ENCODE peak calls at places on chromosome 21, in four cellular contexts. U is GM12878, B is tibial nerve, L is ovary. V is an unnamed sample.

GRCh38 chr21:26881504-26882228 is 36.5 kb upstream of the ADAMTS1 start:
- DNase-seq in L (no peak), U (no peak), B (no peak), V (no peak)

GRCh38 chr21:44279621-44280260 is 5.9 kb upstream of the AIRE start:
- DNase-seq in L (no peak), U (no peak), B (no peak), V (no peak)

GRCh38 chr21:43733529-43734071 is 14.7 kb downstream of the PDXK start:
- DNase-seq in U (no peak), L (no peak), B (peak; percentile 59), V (no peak)

GRCh38 chr21:42272984-42273600 is 42.1 kb downstream of the TFF3 start:
- DNase-seq in L (no peak), B (no peak), U (no peak), V (no peak)

GRCh38 chr21:35635261-35635660 is 425.1 kb downstream of the SETD4 start:
- DNase-seq in B (no peak), U (no peak), L (no peak), V (no peak)

GRCh38 chr21:41418956-41419680 is 6.9 kb upstream of the MX1 start:
- DNase-seq in L (no peak), U (no peak), B (no peak), V (no peak)

GRCh38 chr21:40845621-40846020 is 1.3 kb downstream of the DSCAM start:
- DNase-seq in B (no peak), L (no peak), U (no peak), V (no peak)

GRCh38 chr21:29787011-29787909 is 152.5 kb downstream of the GRIK1 start:
- DNase-seq in B (no peak), U (no peak), L (no peak), V (no peak)

GRCh38 chr21:35273331-35273730 is 224.2 kb upstream of the RUNX1 start:
- DNase-seq in B (no peak), L (no peak), U (no peak), V (no peak)

GRCh38 chr21:42389449-42389835 is 6.4 kb downstream of the TMPRSS3 start:
- DNase-seq in B (no peak), L (no peak), U (no peak), V (no peak)

GRCh38 chr21:34702341-34702807 is 33.6 kb downstream of the CLIC6 start:
- DNase-seq in B (peak; percentile 45), L (no peak), U (no peak), V (peak; percentile 86)

GRCh38 chr21:35050348-35051286 is 1.5 kb upstream of the RUNX1 start:
- DNase-seq in L (no peak), U (no peak), B (no peak), V (no peak)

GRCh38 chr21:25568230-25568629 is 39.1 kb downstream of the MRPL39 start:
- DNase-seq in B (no peak), U (no peak), L (peak; percentile 26), V (no peak)

GRCh38 chr21:38266732-38267131 is 9.9 kb downstream of the KCNJ15 start:
- DNase-seq in L (no peak), B (no peak), U (no peak), V (no peak)

GRCh38 chr21:14306143-14306907 is 76.6 kb downstream of the HSPA13 start:
- DNase-seq in U (no peak), B (no peak), L (no peak), V (no peak)

GRCh38 chr21:32624726-32625125 is 12.5 kb upstream of the CFAP298 start:
- DNase-seq in U (no peak), B (no peak), L (no peak), V (no peak)

GRCh38 chr21:32886339-32886738 is 114.8 kb upstream of the PAXBP1 start:
- DNase-seq in U (no peak), L (no peak), B (no peak), V (no peak)

GRCh38 chr21:27476696-27477095 is 509.8 kb upstream of the ADAMTS5 start:
- DNase-seq in L (no peak), B (no peak), U (no peak), V (no peak)

GRCh38 chr21:31288191-31288590 is 55.9 kb downstream of the TIAM1 start:
- DNase-seq in U (no peak), B (no peak), L (no peak), V (no peak)

GRCh38 chr21:41964171-41964570 is 10.4 kb upstream of the C2CD2 start:
- DNase-seq in U (no peak), L (no peak), B (no peak), V (no peak)

GRCh38 chr21:35034203-35034926 is 14.7 kb downstream of the RUNX1 start:
- DNase-seq in L (no peak), U (no peak), B (no peak), V (no peak)

GRCh38 chr21:15365751-15366392 is 301.1 kb upstream of the NRIP1 start:
- DNase-seq in U (no peak), L (no peak), B (no peak), V (no peak)
- H3K4me3 ChIP-seq in U (no peak overlapping the region), L (no peak overlapping the region), B (no peak overlapping the region), V (no peak overlapping the region)

GRCh38 chr21:45460611-45461368 is 55.8 kb downstream of the COL18A1 start:
- DNase-seq in U (no peak), L (no peak), B (no peak), V (no peak)
- H3K4me1 ChIP-seq in U (no peaks in the 10 kb centered on the region), L (peaks cover 2% of the 10 kb centered on the region), B (peaks cover 6% of the 10 kb centered on the region), V (peaks cover 22% of the 10 kb centered on the region)

GRCh38 chr21:45297869-45298268 is 10.2 kb upstream of the POFUT2 start:
- DNase-seq in U (no peak), L (no peak), B (no peak), V (no peak)

GRCh38 chr21:45300786-45301520 is 13.3 kb upstream of the POFUT2 start:
- DNase-seq in B (no peak), U (no peak), L (peak; percentile 52), V (peak; percentile 58)

GRCh38 chr21:45297329-45297728 is 9.6 kb upstream of the POFUT2 start:
- DNase-seq in U (no peak), B (no peak), L (no peak), V (peak; percentile 33)

GRCh38 chr21:45299864-45300785 is 12.4 kb upstream of the POFUT2 start:
- DNase-seq in B (no peak), U (no peak), L (peak; percentile 42), V (peak; percentile 72)

GRCh38 chr21:45299026-45299863 is 11.6 kb upstream of the POFUT2 start:
- DNase-seq in L (peak; percentile 39), U (no peak), B (no peak), V (peak; percentile 45)
- TF ChIP-seq EP300 in L (no peak), U (no peak), B (no peak), V (no peak)

GRCh38 chr21:36964398-36964797 is 2.1 kb downstream of the HLCS start:
- DNase-seq in U (no peak), L (no peak), B (no peak), V (no peak)

GRCh38 chr21:36966066-36966845 is at the start of gene HLCS:
- DNase-seq in L (peak; percentile 68), U (no peak), B (peak; percentile 20), V (peak; percentile 78)

GRCh38 chr21:36965720-36966065 is 776 bp downstream of the HLCS start:
- DNase-seq in L (no peak), B (no peak), U (no peak), V (no peak)

GRCh38 chr21:36966846-36967657 is 583 bp upstream of the HLCS start:
- DNase-seq in B (no peak), L (no peak), U (no peak), V (no peak)

DNA sequence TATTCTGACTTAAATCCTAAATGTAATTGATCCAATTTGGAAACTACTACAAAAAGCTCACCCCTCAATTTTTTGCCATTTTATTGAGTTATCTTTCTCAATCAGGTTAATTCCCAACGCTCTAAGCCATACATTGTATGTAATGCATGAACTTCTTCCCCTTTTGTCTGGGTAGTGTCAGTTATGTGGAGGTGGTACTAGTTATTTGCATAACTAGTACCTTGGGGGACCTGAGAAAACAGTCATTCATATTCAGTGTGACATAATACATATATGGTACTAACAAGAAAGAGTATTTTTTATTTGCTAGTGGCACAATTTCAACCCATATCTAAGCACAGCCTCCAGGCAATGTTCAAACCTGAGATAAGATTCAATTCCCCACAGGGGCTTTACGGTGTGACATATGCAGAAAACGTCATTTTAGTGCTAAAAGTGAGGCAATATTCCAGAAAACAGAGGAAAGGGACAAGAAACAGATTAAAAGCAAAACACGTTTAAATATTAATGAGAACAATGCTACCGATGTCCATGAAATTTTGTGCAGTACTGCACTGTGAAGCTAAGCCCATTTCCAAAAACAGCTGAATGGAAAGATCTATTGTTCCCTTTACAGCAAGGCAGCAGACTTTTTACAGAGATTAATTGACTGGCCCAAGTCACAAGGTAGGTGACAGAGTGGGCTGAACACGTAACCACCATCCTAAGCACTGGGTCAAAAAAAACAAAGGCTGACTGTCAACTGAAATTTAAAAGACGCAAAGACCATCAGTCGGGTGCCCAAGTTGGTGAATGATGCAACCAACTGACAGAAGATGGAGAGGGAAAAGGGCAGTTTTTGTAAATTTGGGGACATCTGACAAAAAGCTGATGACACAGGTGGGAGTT is 1.4 kb downstream of the HLCS start:
- DNase-seq in B (no peak), L (no peak), U (no peak), V (no peak)
- H3K4me3 ChIP-seq in B (no peak overlapping the region), L (no peak overlapping the region), U (peak overlapping the region; percentile 88), V (no peak overlapping the region)

V was measured in suprapubic skin.